ENCODE peak calls at places on chromosomes 6 and 20, in seven cellular contexts. G is brain microvascular endothelial cell; X is stimulated activated CD4-positive, alpha-beta T cell treated with anti-CD3 and anti-CD28 coated beads, Interleukin-1b, Interleukin-23, amount 100 ng/mL, for 1 hour; Y is left kidney; Q is AG08396; B is BJ; A is epithelial cell of esophagus. H is an unnamed sample.

GRCh38 chr6:63391203-63391970 is 71.6 kb upstream of the LGSN start:
- DNase-seq in Q (no peak), G (no peak), Y (no peak), B (no peak), X (no peak), A (no peak), H (no peak)

GRCh38 chr20:37243076-37243936 is 18.3 kb downstream of the GHRH start:
- DNase-seq in Q (no peak), X (no peak), B (no peak), Y (no peak), G (no peak), A (peak), H (no peak)

GRCh38 chr6:33834401-33835392 is 30.9 kb upstream of the MLN start:
- DNase-seq in B (no peak), Q (peak), X (no peak), G (no peak), Y (no peak), A (peak), H (no peak)

GRCh38 chr20:57952136-57952535 is 242.3 kb upstream of the PMEPA1 start:
- DNase-seq in Q (no peak), Y (no peak), G (no peak), X (no peak), A (no peak), B (no peak), H (no peak)

GRCh38 chr20:58906894-58907293 is 54.4 kb downstream of the GNAS start:
- DNase-seq in B (no peak), Q (no peak), G (peak), X (no peak), A (peak), Y (no peak), H (no peak)

GRCh38 chr6:38034269-38034914 is 214.9 kb downstream of the ZFAND3 start:
- DNase-seq in A (peak), Q (peak), Y (peak), X (no peak), B (no peak), G (peak), H (no peak)

GRCh38 chr6:7052441-7052936 is 55.3 kb upstream of the RREB1 start:
- DNase-seq in G (peak), A (no peak), Y (peak), B (peak), X (no peak), Q (peak), H (no peak)

GRCh38 chr6:3249821-3250220 is 8.9 kb upstream of the PSMG4 start:
- DNase-seq in G (no peak), A (no peak), B (no peak), X (no peak), Q (no peak), Y (no peak), H (no peak)

GRCh38 chr6:68086199-68086598 is 548.9 kb upstream of the ADGRB3 start:
- DNase-seq in A (no peak), Q (no peak), B (no peak), X (no peak), G (no peak), Y (no peak), H (no peak)

GRCh38 chr20:23520185-23520584 is 29.3 kb downstream of the CST8 start:
- DNase-seq in Q (no peak), G (no peak), X (no peak), A (no peak), Y (peak), B (no peak), H (no peak)

GRCh38 chr20:367486-367887 is 13.1 kb upstream of the TRIB3 start:
- DNase-seq in Y (no peak), A (no peak), B (no peak), G (no peak), Q (no peak), X (no peak), H (no peak)

GRCh38 chr6:3455490-3456394 is 1.1 kb downstream of the SLC22A23 start:
- DNase-seq in A (peak), X (no peak), G (no peak), Q (no peak), B (no peak), Y (peak), H (no peak)

GRCh38 chr6:98946877-98947410 is 802 bp downstream of the FBXL4 start:
- DNase-seq in Y (peak), A (peak), Q (no peak), X (no peak), B (no peak), G (no peak), H (peak)

GRCh38 chr6:32819729-32820128 is 2.9 kb upstream of the HLA-DOB start:
- DNase-seq in X (no peak), Q (peak), B (no peak), G (peak), Y (peak), A (peak), H (peak)

GRCh38 chr6:144266091-144266649 is 19.0 kb upstream of the UTRN start:
- DNase-seq in X (no peak), A (peak), B (no peak), Y (peak), G (peak), Q (no peak), H (peak)

GRCh38 chr20:1893721-1894470 is 1.3 kb upstream of the SIRPA start:
- DNase-seq in B (no peak), X (no peak), G (peak), Y (peak), A (no peak), Q (no peak), H (no peak)

GRCh38 chr6:13695217-13695616 is 16.4 kb downstream of the RANBP9 start:
- DNase-seq in X (no peak), G (no peak), Y (no peak), A (no peak), Q (no peak), B (no peak), H (no peak)

GRCh38 chr20:40754372-40754943 is 65.4 kb upstream of the MAFB start:
- DNase-seq in Y (peak), A (no peak), B (no peak), X (no peak), Q (no peak), G (no peak), H (peak)

GRCh38 chr6:107128577-107128976 is 13.3 kb upstream of the BEND3 start:
- DNase-seq in Y (no peak), X (no peak), G (no peak), A (no peak), B (no peak), Q (no peak), H (no peak)

GRCh38 chr20:32536861-32537656 is 48.1 kb downstream of the NOL4L start:
- DNase-seq in Q (no peak), B (no peak), G (no peak), A (no peak), X (peak), Y (peak), H (no peak)

GRCh38 chr6:30880563-30881252 is 3.6 kb upstream of the DDR1 start:
- DNase-seq in B (no peak), Q (no peak), Y (peak), X (no peak), G (no peak), A (no peak), H (no peak)

GRCh38 chr20:50580016-50580747 is 70.0 kb downstream of the PTPN1 start:
- DNase-seq in B (no peak), G (no peak), Q (peak), X (no peak), Y (peak), A (peak), H (no peak)

GRCh38 chr6:8041933-8042583 is 22.1 kb downstream of the BLOC1S5 start:
- DNase-seq in Y (no peak), X (no peak), A (no peak), B (no peak), G (no peak), Q (no peak), H (no peak)

GRCh38 chr6:41462980-41463930 is 82.9 kb upstream of the FOXP4 start:
- DNase-seq in Y (peak), A (peak), X (no peak), G (peak), Q (peak), B (no peak), H (peak)

GRCh38 chr6:43369174-43370002 is at the start of gene ZNF318:
- DNase-seq in G (peak), Y (peak), B (peak), X (peak), Q (peak), A (peak), H (peak)

GRCh38 chr20:1868856-1869255 is 26.4 kb upstream of the SIRPA start:
- DNase-seq in X (no peak), Q (no peak), Y (no peak), G (no peak), B (no peak), A (no peak), H (no peak)

GRCh38 chr20:38201356-38201755 is 36.3 kb upstream of the TGM2 start:
- DNase-seq in X (no peak), G (peak), A (peak), B (peak), Y (no peak), Q (peak), H (peak)

H was measured in HFF-Myc.